ENCODE peak calls at places on chromosomes 6 and 20, in ten cellular contexts. One of them, this sample, is unnamed.

GRCh38 chr6:23414204-23414501 is 711.9 kb upstream of the NRSN1 start:
- DNase-seq in colonic mucosa: no peak
- DNase-seq in NAMALWA: peak; percentile 42
- DNase-seq in NCI-H1092 treated with DMSO at 0.1 percent for 48 hours: peak; percentile 52
- DNase-seq in BJ: peak; percentile 54
- DNase-seq in choroid plexus epithelial cell: peak; percentile 85
- DNase-seq in HT-29: peak; percentile 2
- DNase-seq in glomerular endothelial cell: peak; percentile 20
- DNase-seq in activated CD4-positive, alpha-beta T cell treated with anti-CD3 and anti-CD28 coated beads, Interleukin-2, amount 50 U/mL, for 4 hours: no peak
- DNase-seq in NCI-H748 treated with DMSO at 0.1 percent for 48 hours: peak; percentile 41
- DNase-seq in this sample: no peak

GRCh38 chr6:97819680-97820079 is 536.7 kb upstream of the MMS22L start:
- DNase-seq in colonic mucosa: no peak
- DNase-seq in NAMALWA: no peak
- DNase-seq in NCI-H1092 treated with DMSO at 0.1 percent for 48 hours: no peak
- DNase-seq in BJ: no peak
- DNase-seq in choroid plexus epithelial cell: no peak
- DNase-seq in HT-29: no peak
- DNase-seq in glomerular endothelial cell: no peak
- DNase-seq in activated CD4-positive, alpha-beta T cell treated with anti-CD3 and anti-CD28 coated beads, Interleukin-2, amount 50 U/mL, for 4 hours: no peak
- DNase-seq in NCI-H748 treated with DMSO at 0.1 percent for 48 hours: no peak
- DNase-seq in this sample: no peak

GRCh38 chr6:35086636-35087360 is 54.3 kb downstream of the TCP11 start:
- DNase-seq in colonic mucosa: no peak
- DNase-seq in NAMALWA: no peak
- DNase-seq in NCI-H1092 treated with DMSO at 0.1 percent for 48 hours: no peak
- DNase-seq in BJ: no peak
- DNase-seq in choroid plexus epithelial cell: no peak
- DNase-seq in HT-29: no peak
- DNase-seq in glomerular endothelial cell: no peak
- DNase-seq in activated CD4-positive, alpha-beta T cell treated with anti-CD3 and anti-CD28 coated beads, Interleukin-2, amount 50 U/mL, for 4 hours: no peak
- DNase-seq in NCI-H748 treated with DMSO at 0.1 percent for 48 hours: no peak
- DNase-seq in this sample: no peak

GRCh38 chr6:166738778-166739654 is 112.0 kb upstream of the RPS6KA2 start:
- DNase-seq in colonic mucosa: no peak
- DNase-seq in NAMALWA: no peak
- DNase-seq in NCI-H1092 treated with DMSO at 0.1 percent for 48 hours: no peak
- DNase-seq in BJ: no peak
- DNase-seq in choroid plexus epithelial cell: no peak
- DNase-seq in HT-29: no peak
- DNase-seq in glomerular endothelial cell: no peak
- DNase-seq in activated CD4-positive, alpha-beta T cell treated with anti-CD3 and anti-CD28 coated beads, Interleukin-2, amount 50 U/mL, for 4 hours: no peak
- DNase-seq in NCI-H748 treated with DMSO at 0.1 percent for 48 hours: no peak
- DNase-seq in this sample: no peak

GRCh38 chr6:166977626-166978550 is 21.3 kb upstream of the CEP43 start:
- DNase-seq in colonic mucosa: no peak
- DNase-seq in NAMALWA: no peak
- DNase-seq in NCI-H1092 treated with DMSO at 0.1 percent for 48 hours: no peak
- DNase-seq in BJ: no peak
- DNase-seq in choroid plexus epithelial cell: peak; percentile 42
- DNase-seq in HT-29: no peak
- DNase-seq in glomerular endothelial cell: no peak
- DNase-seq in activated CD4-positive, alpha-beta T cell treated with anti-CD3 and anti-CD28 coated beads, Interleukin-2, amount 50 U/mL, for 4 hours: no peak
- DNase-seq in NCI-H748 treated with DMSO at 0.1 percent for 48 hours: no peak
- DNase-seq in this sample: no peak

GRCh38 chr6:56346958-56347357 is 99.6 kb upstream of the COL21A1 start:
- DNase-seq in colonic mucosa: no peak
- DNase-seq in NAMALWA: no peak
- DNase-seq in NCI-H1092 treated with DMSO at 0.1 percent for 48 hours: no peak
- DNase-seq in BJ: no peak
- DNase-seq in choroid plexus epithelial cell: no peak
- DNase-seq in HT-29: no peak
- DNase-seq in glomerular endothelial cell: no peak
- DNase-seq in activated CD4-positive, alpha-beta T cell treated with anti-CD3 and anti-CD28 coated beads, Interleukin-2, amount 50 U/mL, for 4 hours: no peak
- DNase-seq in NCI-H748 treated with DMSO at 0.1 percent for 48 hours: no peak
- DNase-seq in this sample: no peak

GRCh38 chr20:17651761-17652388 is 30.2 kb downstream of the RRBP1 start:
- DNase-seq in colonic mucosa: no peak
- DNase-seq in NAMALWA: no peak
- DNase-seq in NCI-H1092 treated with DMSO at 0.1 percent for 48 hours: no peak
- DNase-seq in BJ: no peak
- DNase-seq in choroid plexus epithelial cell: no peak
- DNase-seq in HT-29: peak; percentile 53
- DNase-seq in glomerular endothelial cell: no peak
- DNase-seq in activated CD4-positive, alpha-beta T cell treated with anti-CD3 and anti-CD28 coated beads, Interleukin-2, amount 50 U/mL, for 4 hours: no peak
- DNase-seq in NCI-H748 treated with DMSO at 0.1 percent for 48 hours: no peak
- DNase-seq in this sample: peak; percentile 28

GRCh38 chr6:14228571-14228970 is 111.0 kb downstream of the CD83 start:
- DNase-seq in colonic mucosa: peak; percentile 3
- DNase-seq in NAMALWA: peak; percentile 16
- DNase-seq in NCI-H1092 treated with DMSO at 0.1 percent for 48 hours: no peak
- DNase-seq in BJ: peak; percentile 67
- DNase-seq in choroid plexus epithelial cell: no peak
- DNase-seq in HT-29: no peak
- DNase-seq in glomerular endothelial cell: no peak
- DNase-seq in activated CD4-positive, alpha-beta T cell treated with anti-CD3 and anti-CD28 coated beads, Interleukin-2, amount 50 U/mL, for 4 hours: peak; percentile 17
- DNase-seq in NCI-H748 treated with DMSO at 0.1 percent for 48 hours: no peak
- DNase-seq in this sample: peak; percentile 79

GRCh38 chr6:161882196-161882595 is 608.3 kb upstream of the AGPAT4 start:
- DNase-seq in colonic mucosa: peak; percentile 45
- DNase-seq in NAMALWA: no peak
- DNase-seq in NCI-H1092 treated with DMSO at 0.1 percent for 48 hours: no peak
- DNase-seq in BJ: no peak
- DNase-seq in choroid plexus epithelial cell: no peak
- DNase-seq in HT-29: no peak
- DNase-seq in glomerular endothelial cell: no peak
- DNase-seq in activated CD4-positive, alpha-beta T cell treated with anti-CD3 and anti-CD28 coated beads, Interleukin-2, amount 50 U/mL, for 4 hours: no peak
- DNase-seq in NCI-H748 treated with DMSO at 0.1 percent for 48 hours: no peak
- DNase-seq in this sample: no peak

GRCh38 chr6:170205126-170205525 is 85.8 kb downstream of the DLL1 start:
- DNase-seq in colonic mucosa: no peak
- DNase-seq in NAMALWA: no peak
- DNase-seq in NCI-H1092 treated with DMSO at 0.1 percent for 48 hours: no peak
- DNase-seq in BJ: no peak
- DNase-seq in choroid plexus epithelial cell: no peak
- DNase-seq in HT-29: no peak
- DNase-seq in glomerular endothelial cell: no peak
- DNase-seq in activated CD4-positive, alpha-beta T cell treated with anti-CD3 and anti-CD28 coated beads, Interleukin-2, amount 50 U/mL, for 4 hours: no peak
- DNase-seq in NCI-H748 treated with DMSO at 0.1 percent for 48 hours: no peak
- DNase-seq in this sample: no peak

GRCh38 chr20:2006452-2007381 is 12.9 kb upstream of the PDYN start:
- DNase-seq in colonic mucosa: no peak
- DNase-seq in NAMALWA: peak; percentile 44
- DNase-seq in NCI-H1092 treated with DMSO at 0.1 percent for 48 hours: peak; percentile 33
- DNase-seq in BJ: no peak
- DNase-seq in choroid plexus epithelial cell: peak; percentile 52
- DNase-seq in HT-29: peak; percentile 34
- DNase-seq in glomerular endothelial cell: no peak
- DNase-seq in activated CD4-positive, alpha-beta T cell treated with anti-CD3 and anti-CD28 coated beads, Interleukin-2, amount 50 U/mL, for 4 hours: peak; percentile 3
- DNase-seq in NCI-H748 treated with DMSO at 0.1 percent for 48 hours: no peak
- DNase-seq in this sample: peak; percentile 52

GRCh38 chr6:72968704-72969103 is 256.6 kb downstream of the KHDC1L start:
- DNase-seq in colonic mucosa: no peak
- DNase-seq in NAMALWA: no peak
- DNase-seq in NCI-H1092 treated with DMSO at 0.1 percent for 48 hours: no peak
- DNase-seq in BJ: no peak
- DNase-seq in choroid plexus epithelial cell: no peak
- DNase-seq in HT-29: no peak
- DNase-seq in glomerular endothelial cell: no peak
- DNase-seq in activated CD4-positive, alpha-beta T cell treated with anti-CD3 and anti-CD28 coated beads, Interleukin-2, amount 50 U/mL, for 4 hours: no peak
- DNase-seq in NCI-H748 treated with DMSO at 0.1 percent for 48 hours: no peak
- DNase-seq in this sample: no peak

GRCh38 chr6:56904068-56904467 is 50.8 kb upstream of the BEND6 start:
- DNase-seq in colonic mucosa: no peak
- DNase-seq in NAMALWA: no peak
- DNase-seq in NCI-H1092 treated with DMSO at 0.1 percent for 48 hours: no peak
- DNase-seq in BJ: no peak
- DNase-seq in choroid plexus epithelial cell: no peak
- DNase-seq in HT-29: no peak
- DNase-seq in glomerular endothelial cell: no peak
- DNase-seq in activated CD4-positive, alpha-beta T cell treated with anti-CD3 and anti-CD28 coated beads, Interleukin-2, amount 50 U/mL, for 4 hours: no peak
- DNase-seq in NCI-H748 treated with DMSO at 0.1 percent for 48 hours: no peak
- DNase-seq in this sample: no peak

GRCh38 chr6:134410531-134410930 is 92.6 kb upstream of the SGK1 start:
- DNase-seq in colonic mucosa: no peak
- DNase-seq in NAMALWA: no peak
- DNase-seq in NCI-H1092 treated with DMSO at 0.1 percent for 48 hours: no peak
- DNase-seq in BJ: no peak
- DNase-seq in choroid plexus epithelial cell: no peak
- DNase-seq in HT-29: no peak
- DNase-seq in glomerular endothelial cell: no peak
- DNase-seq in activated CD4-positive, alpha-beta T cell treated with anti-CD3 and anti-CD28 coated beads, Interleukin-2, amount 50 U/mL, for 4 hours: no peak
- DNase-seq in NCI-H748 treated with DMSO at 0.1 percent for 48 hours: no peak
- DNase-seq in this sample: no peak

GRCh38 chr20:23672158-23672557 is 16.7 kb downstream of the CST4 start:
- DNase-seq in colonic mucosa: no peak
- DNase-seq in NAMALWA: no peak
- DNase-seq in NCI-H1092 treated with DMSO at 0.1 percent for 48 hours: no peak
- DNase-seq in BJ: no peak
- DNase-seq in choroid plexus epithelial cell: no peak
- DNase-seq in HT-29: no peak
- DNase-seq in glomerular endothelial cell: no peak
- DNase-seq in activated CD4-positive, alpha-beta T cell treated with anti-CD3 and anti-CD28 coated beads, Interleukin-2, amount 50 U/mL, for 4 hours: no peak
- DNase-seq in NCI-H748 treated with DMSO at 0.1 percent for 48 hours: no peak
- DNase-seq in this sample: no peak

GRCh38 chr6:149534742-149535141 is 11.1 kb downstream of the PPIL4 start:
- DNase-seq in colonic mucosa: no peak
- DNase-seq in NAMALWA: no peak
- DNase-seq in NCI-H1092 treated with DMSO at 0.1 percent for 48 hours: no peak
- DNase-seq in BJ: no peak
- DNase-seq in choroid plexus epithelial cell: no peak
- DNase-seq in HT-29: no peak
- DNase-seq in glomerular endothelial cell: no peak
- DNase-seq in activated CD4-positive, alpha-beta T cell treated with anti-CD3 and anti-CD28 coated beads, Interleukin-2, amount 50 U/mL, for 4 hours: no peak
- DNase-seq in NCI-H748 treated with DMSO at 0.1 percent for 48 hours: no peak
- DNase-seq in this sample: no peak

GRCh38 chr6:99641270-99641669 is 34.6 kb downstream of the PRDM13 start:
- DNase-seq in colonic mucosa: no peak
- DNase-seq in NAMALWA: no peak
- DNase-seq in NCI-H1092 treated with DMSO at 0.1 percent for 48 hours: no peak
- DNase-seq in BJ: no peak
- DNase-seq in choroid plexus epithelial cell: no peak
- DNase-seq in HT-29: no peak
- DNase-seq in glomerular endothelial cell: no peak
- DNase-seq in activated CD4-positive, alpha-beta T cell treated with anti-CD3 and anti-CD28 coated beads, Interleukin-2, amount 50 U/mL, for 4 hours: no peak
- DNase-seq in NCI-H748 treated with DMSO at 0.1 percent for 48 hours: no peak
- DNase-seq in this sample: no peak

GRCh38 chr6:32436995-32437836 is 2.5 kb upstream of the HLA-DRA start:
- DNase-seq in colonic mucosa: no peak
- DNase-seq in NAMALWA: peak; percentile 94
- DNase-seq in NCI-H1092 treated with DMSO at 0.1 percent for 48 hours: no peak
- DNase-seq in BJ: no peak
- DNase-seq in choroid plexus epithelial cell: peak; percentile 50
- DNase-seq in HT-29: no peak
- DNase-seq in glomerular endothelial cell: no peak
- DNase-seq in activated CD4-positive, alpha-beta T cell treated with anti-CD3 and anti-CD28 coated beads, Interleukin-2, amount 50 U/mL, for 4 hours: no peak
- DNase-seq in NCI-H748 treated with DMSO at 0.1 percent for 48 hours: no peak
- DNase-seq in this sample: peak; percentile 93

GRCh38 chr6:134732761-134733160 is 217.1 kb downstream of the ALDH8A1 start:
- DNase-seq in colonic mucosa: no peak
- DNase-seq in NAMALWA: no peak
- DNase-seq in NCI-H1092 treated with DMSO at 0.1 percent for 48 hours: no peak
- DNase-seq in BJ: no peak
- DNase-seq in choroid plexus epithelial cell: no peak
- DNase-seq in HT-29: no peak
- DNase-seq in glomerular endothelial cell: no peak
- DNase-seq in activated CD4-positive, alpha-beta T cell treated with anti-CD3 and anti-CD28 coated beads, Interleukin-2, amount 50 U/mL, for 4 hours: no peak
- DNase-seq in NCI-H748 treated with DMSO at 0.1 percent for 48 hours: no peak
- DNase-seq in this sample: no peak

GRCh38 chr6:47168176-47168575 is 126.0 kb upstream of the ADGRF1 start:
- DNase-seq in colonic mucosa: no peak
- DNase-seq in NAMALWA: no peak
- DNase-seq in NCI-H1092 treated with DMSO at 0.1 percent for 48 hours: no peak
- DNase-seq in BJ: peak; percentile 92
- DNase-seq in choroid plexus epithelial cell: peak; percentile 96
- DNase-seq in HT-29: peak; percentile 22
- DNase-seq in glomerular endothelial cell: no peak
- DNase-seq in activated CD4-positive, alpha-beta T cell treated with anti-CD3 and anti-CD28 coated beads, Interleukin-2, amount 50 U/mL, for 4 hours: no peak
- DNase-seq in NCI-H748 treated with DMSO at 0.1 percent for 48 hours: peak; percentile 18
- DNase-seq in this sample: no peak